ENCODE peak calls at places on chromosome 22, in four cellular contexts. R, H, F and A are unnamed samples.
A peak's percentile ranks its signal among the peaks of the same experiment; 100 is the strongest.

GRCh38 chr22:47439643-47440265 is 677.3 kb downstream of the TBC1D22A start:
- DNase-seq in R (no peak), H (no peak), F (no peak), A (no peak)

GRCh38 chr22:30855266-30855665 is 113.3 kb downstream of the MORC2 start:
- DNase-seq in R (no peak), H (no peak), F (no peak), A (no peak)

GRCh38 chr22:39239561-39240423 is 5.0 kb downstream of the PDGFB start:
- DNase-seq in R (no peak), F (no peak), H (no peak), A (no peak)

GRCh38 chr22:30426395-30427353 is 1.1 kb downstream of the MTFP1 start:
- DNase-seq in F (peak; percentile 60), R (peak; percentile 73), H (peak; percentile 85), A (peak; percentile 80)

GRCh38 chr22:41526226-41526531 is 18.1 kb downstream of the POLR3H start:
- DNase-seq in R (no peak), F (no peak), H (no peak), A (no peak)

GRCh38 chr22:34622602-34623001 is 443.4 kb upstream of the ISX start:
- DNase-seq in F (no peak), R (no peak), H (no peak), A (no peak)

GRCh38 chr22:38397189-38398097 is 57.6 kb downstream of the KCNJ4 start:
- DNase-seq in R (peak; percentile 42), H (peak; percentile 42), F (no peak), A (no peak)

GRCh38 chr22:35301370-35301874 is 1.7 kb downstream of the TOM1 start:
- DNase-seq in F (no peak), R (peak; percentile 94), H (no peak), A (no peak)

GRCh38 chr22:39746600-39747262 is 146.8 kb downstream of the ENTHD1 start:
- DNase-seq in F (no peak), H (no peak), R (no peak), A (no peak)

GRCh38 chr22:46674367-46674781 is 54.2 kb downstream of the GRAMD4 start:
- DNase-seq in F (peak; percentile 87), R (no peak), H (peak; percentile 92), A (peak; percentile 95)

GRCh38 chr22:30876221-30876751 is 92.3 kb downstream of the MORC2 start:
- DNase-seq in H (no peak), R (no peak), F (no peak), A (no peak)

GRCh38 chr22:49724893-49725489 is 102.7 kb downstream of the BRD1 start:
- DNase-seq in H (peak; percentile 30), F (peak; percentile 24), R (peak; percentile 12), A (peak; percentile 38)

GRCh38 chr22:43516996-43517635 is 105.3 kb downstream of the MPPED1 start:
- DNase-seq in R (no peak), H (no peak), F (no peak), A (no peak)

GRCh38 chr22:39706406-39707150 is 136.0 kb downstream of the CACNA1I start:
- DNase-seq in R (no peak), H (no peak), F (no peak), A (no peak)

GRCh38 chr22:41902016-41902415 is 12.9 kb downstream of the SHISA8 start:
- DNase-seq in H (no peak), R (no peak), F (no peak), A (no peak)

GRCh38 chr22:48569476-48570233 is 1258.0 kb downstream of the BRD1 start:
- DNase-seq in H (no peak), F (no peak), R (no peak), A (no peak)

GRCh38 chr22:35379146-35379993 is 1.5 kb upstream of the HMOX1 start:
- DNase-seq in H (no peak), F (no peak), R (no peak), A (no peak)

GRCh38 chr22:31637938-31638618 is 23.9 kb downstream of the PISD start:
- DNase-seq in R (no peak), H (peak; percentile 67), F (no peak), A (no peak)

GRCh38 chr22:44023404-44024287 is 456 bp upstream of the PARVB start:
- DNase-seq in R (peak; percentile 32), H (peak; percentile 52), F (no peak), A (peak; percentile 33)

GRCh38 chr22:21042978-21043855 is 2.5 kb upstream of the LRRC74B start:
- DNase-seq in R (no peak), F (no peak), H (no peak), A (no peak)

GRCh38 chr22:48346911-48347310 is 1480.8 kb downstream of the BRD1 start:
- DNase-seq in F (no peak), R (no peak), H (no peak), A (no peak)

GRCh38 chr22:23796461-23796860 is 9.7 kb downstream of the SMARCB1 start:
- DNase-seq in F (no peak), H (no peak), R (peak; percentile 39), A (no peak)

GRCh38 chr22:48884786-48885185 is 942.9 kb downstream of the BRD1 start:
- DNase-seq in R (no peak), F (no peak), H (no peak), A (no peak)